ENCODE peak calls at places on chromosomes 13 and 19, in four cellular contexts. G, L, C and W are unnamed samples.

GRCh38 chr19:40567750-40568494 is 8.8 kb upstream of the SHKBP1 start:
- DNase-seq in G (no peak), L (no peak), C (no peak), W (no peak)

GRCh38 chr13:110137677-110138008 is 169.3 kb downstream of the COL4A1 start:
- DNase-seq in G (peak; percentile 2), C (peak; percentile 48), L (no peak), W (peak; percentile 69)

GRCh38 chr13:30196025-30196424 is 111.3 kb downstream of the KATNAL1 start:
- DNase-seq in C (no peak), G (no peak), L (no peak), W (no peak)

GRCh38 chr13:83229574-83230300 is 652.5 kb downstream of the SLITRK1 start:
- DNase-seq in G (no peak), C (no peak), L (no peak), W (no peak)

GRCh38 chr19:51511353-51511752 is 9.8 kb upstream of the SIGLEC12 start:
- DNase-seq in G (no peak), L (no peak), C (peak; percentile 8), W (peak; percentile 28)

GRCh38 chr19:5953680-5954213 is 24.2 kb downstream of the RANBP3 start:
- DNase-seq in G (peak; percentile 24), L (no peak), C (peak; percentile 40), W (no peak)

GRCh38 chr13:45602183-45602582 is 13.4 kb downstream of the ERICH6B start:
- DNase-seq in C (no peak), L (no peak), G (no peak), W (no peak)

GRCh38 chr19:16618248-16618647 is 9.8 kb downstream of the MED26 start:
- DNase-seq in L (no peak), G (no peak), C (no peak), W (no peak)

GRCh38 chr13:40667622-40667978 is 1.2 kb upstream of the FOXO1 start:
- DNase-seq in L (no peak), C (peak; percentile 6), G (no peak), W (no peak)

GRCh38 chr19:49057636-49058234 is at the start of gene CGB7:
- DNase-seq in C (peak; percentile 20), L (peak; percentile 53), G (no peak), W (no peak)

GRCh38 chr19:14347999-14348889 is 33.0 kb upstream of the ADGRE5 start:
- DNase-seq in C (peak; percentile 59), L (peak; percentile 59), G (peak; percentile 61), W (peak; percentile 66)

GRCh38 chr13:19056355-19056880 is 125.2 kb downstream of the TUBA3C start:
- DNase-seq in G (no peak), L (no peak), C (no peak), W (no peak)

GRCh38 chr13:44648392-44649117 is 72.4 kb upstream of the TSC22D1 start:
- DNase-seq in C (peak; percentile 2), G (no peak), L (no peak), W (peak; percentile 26)

GRCh38 chr13:42047561-42048322 is 706 bp upstream of the DGKH start:
- DNase-seq in G (peak; percentile 13), L (peak; percentile 15), C (peak; percentile 55), W (peak; percentile 60)

GRCh38 chr13:95677564-95678386 is 836 bp downstream of the DNAJC3 start:
- DNase-seq in C (no peak), L (no peak), G (no peak), W (no peak)

GRCh38 chr13:97780486-97780885 is 173.0 kb upstream of the IPO5 start:
- DNase-seq in L (no peak), C (no peak), G (no peak), W (no peak)

GRCh38 chr19:28596561-28597071 is 616.3 kb downstream of the UQCRFS1 start:
- DNase-seq in G (no peak), L (no peak), C (no peak), W (no peak)

GRCh38 chr13:75181906-75182305 is 300.1 kb downstream of the TBC1D4 start:
- DNase-seq in C (no peak), G (no peak), L (no peak), W (no peak)

GRCh38 chr13:21326155-21327030 is 132.7 kb downstream of the ZDHHC20 start:
- DNase-seq in L (no peak), G (no peak), C (no peak), W (no peak)

GRCh38 chr19:36140289-36141038 is 598 bp downstream of the CAPNS1 start:
- DNase-seq in G (peak; percentile 16), L (no peak), C (peak; percentile 56), W (peak; percentile 79)

GRCh38 chr19:58218899-58219298 is 9.8 kb upstream of the ZNF544 start:
- DNase-seq in C (peak; percentile 33), L (no peak), G (peak; percentile 8), W (peak; percentile 56)

GRCh38 chr13:51041126-51041525 is 69.9 kb downstream of the C13orf42 start:
- DNase-seq in G (no peak), C (no peak), L (no peak), W (no peak)

GRCh38 chr19:18379803-18380747 is 5.9 kb upstream of the GDF15 start:
- DNase-seq in L (peak; percentile 23), G (no peak), C (no peak), W (no peak)

GRCh38 chr13:47327856-47328255 is 431.0 kb upstream of the HTR2A start:
- DNase-seq in C (no peak), L (no peak), G (no peak), W (no peak)

GRCh38 chr19:53068834-53069233 is 24.3 kb downstream of the ERVV-2 start:
- DNase-seq in C (no peak), G (no peak), L (no peak), W (no peak)

GRCh38 chr19:48918071-48918470 is 15.4 kb upstream of the DHDH start:
- DNase-seq in C (no peak), G (no peak), L (no peak), W (peak; percentile 46)

GRCh38 chr13:50518791-50519201 is 324.7 kb downstream of the DLEU7 start:
- DNase-seq in C (no peak), G (no peak), L (no peak), W (no peak)

GRCh38 chr19:17766543-17767131 is 15.4 kb downstream of the FCHO1 start:
- DNase-seq in L (peak; percentile 70), G (peak; percentile 35), C (no peak), W (peak; percentile 88)